ENCODE peak calls at places on chromosomes 13 and 19, in four cellular contexts. T is heart left ventricle, G is cardiac fibroblast, J is adrenal gland. B is an unnamed sample.

GRCh38 chr13:114000151-114001040 is 26.5 kb upstream of the C13orf46 start:
- DNase-seq in T (no peak), G (no peak), J (no peak), B (no peak)

GRCh38 chr13:52968074-52968700 is 60.4 kb upstream of the OLFM4 start:
- DNase-seq in T (peak; percentile 61), G (peak; percentile 70), J (peak; percentile 89), B (peak; percentile 42)

GRCh38 chr13:45367995-45368394 is 27.0 kb upstream of the TPT1 start:
- DNase-seq in T (no peak), G (no peak), J (no peak), B (no peak)

GRCh38 chr13:102012299-102013293 is 389.3 kb downstream of the FGF14 start:
- DNase-seq in T (peak; percentile 62), G (no peak), J (no peak), B (peak; percentile 19)

GRCh38 chr13:64910061-64910460 is 2320.1 kb downstream of the PCDH9 start:
- DNase-seq in T (no peak), G (no peak), J (no peak), B (no peak)

GRCh38 chr13:20901668-20902437 is 693 bp downstream of the XPO4 start:
- DNase-seq in T (peak; percentile 31), G (peak; percentile 27), J (peak; percentile 65), B (peak; percentile 72)

GRCh38 chr13:100388923-100389322 is 199.7 kb downstream of the GGACT start:
- DNase-seq in T (no peak), G (no peak), J (no peak), B (no peak)

GRCh38 chr13:51221674-51222509 is at the start of gene FAM124A:
- DNase-seq in T (peak; percentile 46), G (peak; percentile 48), J (no peak), B (no peak)

GRCh38 chr19:47272448-47273312 is 2.0 kb upstream of the INAFM1 start:
- DNase-seq in T (peak; percentile 42), G (no peak), J (peak; percentile 83), B (no peak)

GRCh38 chr13:49731766-49732165 is 40.5 kb upstream of the EBPL start:
- DNase-seq in T (no peak), G (peak; percentile 67), J (no peak), B (no peak)

GRCh38 chr19:42345191-42345812 is 19.9 kb downstream of the MEGF8 start:
- DNase-seq in T (no peak), G (peak; percentile 73), J (no peak), B (no peak)

GRCh38 chr13:97932006-97932405 is 21.5 kb upstream of the IPO5 start:
- DNase-seq in T (no peak), G (no peak), J (no peak), B (no peak)

GRCh38 chr13:26599885-26600284 is 42.4 kb downstream of the WASF3 start:
- DNase-seq in T (no peak), G (no peak), J (no peak), B (no peak)

GRCh38 chr19:55232986-55233385 is 4.4 kb upstream of the TMEM86B start:
- DNase-seq in T (no peak), G (no peak), J (no peak), B (no peak)

GRCh38 chr19:28296506-28296905 is 916.4 kb downstream of the UQCRFS1 start:
- DNase-seq in T (no peak), G (peak; percentile 55), J (no peak), B (no peak)

GRCh38 chr19:11227201-11227886 is 12.1 kb upstream of the ANGPTL8 start:
- DNase-seq in T (no peak), G (no peak), J (no peak), B (no peak)

GRCh38 chr13:110285991-110286923 is 20.7 kb downstream of the COL4A1 start:
- DNase-seq in T (no peak), G (no peak), J (peak; percentile 45), B (no peak)

GRCh38 chr13:29918845-29919244 is 68.4 kb upstream of the UBL3 start:
- DNase-seq in T (no peak), G (peak; percentile 85), J (no peak), B (no peak)

GRCh38 chr19:33470686-33471085 is 50.9 kb downstream of the PEPD start:
- DNase-seq in T (no peak), G (no peak), J (peak; percentile 39), B (no peak)

GRCh38 chr13:76887070-76887563 is 912 bp upstream of the KCTD12 start:
- DNase-seq in T (peak; percentile 18), G (no peak), J (no peak), B (no peak)

GRCh38 chr13:106534844-106535551 is 464 bp downstream of the EFNB2 start:
- DNase-seq in T (no peak), G (peak; percentile 21), J (no peak), B (peak; percentile 12)

GRCh38 chr19:19997656-19998268 is 41.5 kb downstream of the ZNF682 start:
- DNase-seq in T (peak; percentile 11), G (no peak), J (peak; percentile 56), B (no peak)

GRCh38 chr13:77891041-77891440 is 27.6 kb downstream of the EDNRB start:
- DNase-seq in T (no peak), G (no peak), J (no peak), B (no peak)

DNA sequence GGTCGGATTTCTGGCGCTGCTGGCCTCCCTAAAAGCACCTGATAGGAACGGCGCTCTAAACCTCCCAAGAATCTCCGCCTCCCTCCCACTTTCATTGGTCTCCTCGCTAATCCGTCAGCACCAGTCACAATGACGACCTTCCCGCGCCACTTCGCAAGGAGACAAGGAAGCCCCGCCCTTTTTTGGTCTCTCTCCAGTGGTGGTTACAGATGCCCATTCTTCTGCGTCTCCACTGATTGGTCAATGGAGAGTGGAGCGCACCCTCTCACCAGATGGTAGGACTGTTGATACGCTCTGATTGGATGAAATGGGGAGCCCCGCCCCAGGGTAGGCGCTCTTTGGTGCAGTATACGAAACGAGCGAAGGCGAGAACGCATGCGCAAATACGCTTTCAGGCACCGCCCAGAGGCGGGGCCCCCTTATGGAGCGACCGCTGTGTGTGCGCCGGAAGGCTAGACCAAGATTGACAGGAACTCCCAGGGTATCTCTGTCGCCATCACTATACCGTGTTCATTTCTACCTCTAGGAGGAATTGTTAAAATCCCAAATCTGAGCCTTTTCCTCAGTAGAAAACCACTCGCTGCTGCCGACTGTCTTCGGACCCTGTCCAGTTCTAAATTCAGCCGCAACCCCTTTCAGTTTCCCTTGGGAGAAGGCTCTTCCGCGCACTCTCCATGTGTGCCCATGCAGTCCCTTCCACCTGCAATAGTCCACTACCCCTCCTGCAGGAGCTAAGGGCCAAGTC is 617 bp upstream of the HNRNPL start:
- DNase-seq in T (peak; percentile 100), G (peak; percentile 100), J (peak; percentile 100), B (peak; percentile 100)
- TF ChIP-seq CTCF in T (no peak), G (no peak), J (peak; percentile 43), B (peak; percentile 34)

GRCh38 chr19:50720181-50720920 is 749 bp upstream of the SHANK1 start:
- DNase-seq in T (no peak), G (no peak), J (no peak), B (no peak)

GRCh38 chr19:50722248-50723013 is 733 bp upstream of the CLEC11A start:
- DNase-seq in T (no peak), G (no peak), J (no peak), B (no peak)

GRCh38 chr19:50721441-50722137 is 1.6 kb upstream of the CLEC11A start:
- DNase-seq in T (no peak), G (no peak), J (peak; percentile 84), B (no peak)

GRCh38 chr19:50719566-50719965 is at the start of gene SHANK1:
- DNase-seq in T (no peak), G (peak; percentile 46), J (no peak), B (no peak)

GRCh38 chr19:50720921-50721291 is 1.3 kb upstream of the SHANK1 start:
- DNase-seq in T (no peak), G (no peak), J (no peak), B (no peak)
- TF ChIP-seq CTCF in T (no peak), G (no peak), J (no peak), B (no peak)

DNA sequence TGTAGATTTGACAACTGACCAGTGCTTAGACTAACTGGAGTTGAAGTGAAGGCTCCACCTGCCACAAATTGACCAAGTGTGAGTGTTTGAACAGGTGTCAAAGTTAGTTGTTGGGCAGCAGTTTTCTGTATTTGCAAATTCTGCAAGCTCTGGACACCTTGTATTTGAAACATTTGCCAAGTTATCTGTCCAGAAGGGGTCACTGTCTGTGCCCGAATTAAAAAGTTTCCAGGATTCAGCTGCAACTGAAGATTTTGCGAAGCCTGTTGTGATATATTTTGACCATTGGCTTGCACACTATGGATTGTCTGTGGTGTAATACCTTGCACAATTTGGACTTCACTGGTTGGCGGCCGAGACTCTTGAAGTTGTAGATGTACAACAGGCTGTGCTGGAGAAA is 1690.7 kb downstream of the SLITRK5 start:
- DNase-seq in T (no peak), G (peak; percentile 45), J (no peak), B (no peak)
- TF ChIP-seq CTCF in T (no peak), G (no peak), J (peak; percentile 21), B (no peak)

GRCh38 chr13:31538067-31539042 is 201.0 kb upstream of the RXFP2 start:
- DNase-seq in T (no peak), G (peak; percentile 68), J (no peak), B (no peak)
- TF ChIP-seq CTCF in T (peak; percentile 55), G (peak; percentile 78), J (peak; percentile 20), B (no peak)

GRCh38 chr19:7977723-7978040 is 27.8 kb downstream of the ELAVL1 start:
- DNase-seq in T (no peak), G (no peak), J (no peak), B (no peak)

GRCh38 chr19:7980168-7980567 is 25.3 kb downstream of the ELAVL1 start:
- DNase-seq in T (no peak), G (no peak), J (no peak), B (no peak)

GRCh38 chr19:7978196-7978825 is 27.1 kb downstream of the ELAVL1 start:
- DNase-seq in T (no peak), G (no peak), J (no peak), B (no peak)

GRCh38 chr19:7979559-7979958 is 25.9 kb downstream of the ELAVL1 start:
- DNase-seq in T (no peak), G (no peak), J (no peak), B (no peak)

GRCh38 chr19:7979011-7979410 is 26.4 kb downstream of the ELAVL1 start:
- DNase-seq in T (no peak), G (no peak), J (no peak), B (no peak)
- TF ChIP-seq CTCF in T (no peak), G (no peak), J (no peak), B (no peak)

DNA sequence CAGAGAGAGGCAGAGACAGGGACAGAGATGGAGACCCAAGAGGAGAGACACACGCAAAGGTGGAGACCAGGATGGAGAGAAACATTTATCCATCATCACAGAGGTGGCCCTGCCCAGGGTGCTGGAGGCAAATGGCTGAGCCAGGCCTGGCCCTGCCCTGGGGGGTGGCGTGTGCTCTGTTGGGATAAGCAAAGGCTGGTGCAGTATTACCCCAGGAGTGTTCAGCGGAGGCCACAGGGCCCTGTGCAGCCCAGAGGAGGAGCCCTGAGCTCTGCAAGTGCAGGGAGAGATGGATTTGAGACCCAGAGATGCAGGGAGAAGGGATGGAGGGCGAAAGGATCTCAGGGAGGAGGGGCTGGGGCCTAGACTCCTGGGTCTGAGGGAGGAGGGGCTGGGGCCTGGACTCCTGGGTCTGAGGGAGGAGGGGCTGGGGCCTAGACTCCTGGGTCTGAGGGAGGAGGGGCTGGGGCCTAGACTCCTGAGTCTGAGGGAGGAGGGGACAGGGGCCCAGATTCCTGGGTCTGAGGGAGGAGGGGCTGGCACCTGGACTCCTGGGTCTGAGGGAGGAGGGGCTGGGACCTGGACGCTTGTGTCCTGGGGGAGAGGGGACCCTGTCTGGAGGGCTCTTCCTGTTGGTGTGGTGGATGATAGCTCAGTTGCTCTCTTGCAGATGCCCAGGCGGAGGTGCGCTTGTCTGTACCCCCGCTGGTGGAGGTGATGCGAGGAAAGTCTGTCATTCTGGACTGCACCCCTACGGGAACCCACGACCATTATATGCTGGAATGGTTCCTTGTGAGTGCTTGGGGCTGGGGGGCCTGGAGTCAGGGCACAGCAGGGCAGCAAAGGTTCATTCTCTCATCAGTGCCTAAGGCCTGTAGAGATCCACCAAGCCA is 1.9 kb downstream of the BCAM start:
- DNase-seq in T (no peak), G (no peak), J (no peak), B (no peak)
- TF ChIP-seq CTCF in T (no peak), G (no peak), J (no peak), B (no peak)